ENCODE peak calls at places on chromosomes 2 and 18, in four cellular contexts. One of them, this sample, is unnamed.

GRCh38 chr18:79575891-79576685 is 103.5 kb upstream of the CTDP1 start:
- DNase-seq in progenitor cell of endocrine pancreas: no peak
- DNase-seq in A549: no peak
- DNase-seq in LNCaP clone FGC: peak; percentile 61
- DNase-seq in this sample: no peak

GRCh38 chr2:108417254-108417653 is 31.8 kb upstream of the GCC2 start:
- DNase-seq in LNCaP clone FGC: no peak
- DNase-seq in A549: peak; percentile 54
- DNase-seq in progenitor cell of endocrine pancreas: no peak
- DNase-seq in this sample: no peak

GRCh38 chr18:62434798-62435197 is 88.0 kb upstream of the ZCCHC2 start:
- DNase-seq in A549: no peak
- DNase-seq in LNCaP clone FGC: no peak
- DNase-seq in progenitor cell of endocrine pancreas: no peak
- DNase-seq in this sample: no peak

GRCh38 chr2:233919938-233920337 is 2.8 kb downstream of the TRPM8 start:
- DNase-seq in LNCaP clone FGC: no peak
- DNase-seq in A549: no peak
- DNase-seq in progenitor cell of endocrine pancreas: no peak
- DNase-seq in this sample: no peak

GRCh38 chr2:64655873-64656272 is 2.2 kb upstream of the SERTAD2 start:
- DNase-seq in A549: no peak
- DNase-seq in progenitor cell of endocrine pancreas: no peak
- DNase-seq in LNCaP clone FGC: no peak
- DNase-seq in this sample: no peak

GRCh38 chr2:10897956-10898355 is 13.8 kb upstream of the KCNF1 start:
- DNase-seq in LNCaP clone FGC: no peak
- DNase-seq in progenitor cell of endocrine pancreas: no peak
- DNase-seq in A549: no peak
- DNase-seq in this sample: no peak

GRCh38 chr18:56009451-56009850 is 421.5 kb upstream of the TCF4 start:
- DNase-seq in progenitor cell of endocrine pancreas: no peak
- DNase-seq in LNCaP clone FGC: no peak
- DNase-seq in A549: no peak
- DNase-seq in this sample: no peak

GRCh38 chr18:10401489-10401888 is 52.9 kb upstream of the APCDD1 start:
- DNase-seq in LNCaP clone FGC: no peak
- DNase-seq in progenitor cell of endocrine pancreas: no peak
- DNase-seq in A549: no peak
- DNase-seq in this sample: no peak

GRCh38 chr18:58687871-58688308 is 16.6 kb downstream of the MALT1 start:
- DNase-seq in progenitor cell of endocrine pancreas: no peak
- DNase-seq in A549: no peak
- DNase-seq in LNCaP clone FGC: peak; percentile 39
- DNase-seq in this sample: no peak

GRCh38 chr2:3461781-3462492 is 57.4 kb downstream of the ADI1 start:
- DNase-seq in A549: peak; percentile 56
- DNase-seq in LNCaP clone FGC: no peak
- DNase-seq in progenitor cell of endocrine pancreas: no peak
- DNase-seq in this sample: peak; percentile 73

GRCh38 chr2:107591541-107591940 is 235.2 kb upstream of the RGPD4 start:
- DNase-seq in progenitor cell of endocrine pancreas: no peak
- DNase-seq in LNCaP clone FGC: no peak
- DNase-seq in A549: no peak
- DNase-seq in this sample: no peak

GRCh38 chr2:180203972-180204371 is 196.9 kb upstream of the CWC22 start:
- DNase-seq in progenitor cell of endocrine pancreas: no peak
- DNase-seq in LNCaP clone FGC: no peak
- DNase-seq in A549: no peak
- DNase-seq in this sample: no peak

GRCh38 chr2:127525692-127526141 is 572 bp downstream of the IWS1 start:
- DNase-seq in progenitor cell of endocrine pancreas: no peak
- DNase-seq in A549: peak; percentile 26
- DNase-seq in LNCaP clone FGC: no peak
- DNase-seq in this sample: no peak

GRCh38 chr2:69305712-69306611 is 81.1 kb downstream of the GFPT1 start:
- DNase-seq in progenitor cell of endocrine pancreas: no peak
- DNase-seq in A549: peak; percentile 20
- DNase-seq in LNCaP clone FGC: no peak
- DNase-seq in this sample: no peak

GRCh38 chr18:44423826-44424225 is 256.9 kb upstream of the SETBP1 start:
- DNase-seq in LNCaP clone FGC: no peak
- DNase-seq in A549: no peak
- DNase-seq in progenitor cell of endocrine pancreas: no peak
- DNase-seq in this sample: no peak

GRCh38 chr2:1480671-1481076 is 67.4 kb downstream of the TPO start:
- DNase-seq in progenitor cell of endocrine pancreas: no peak
- DNase-seq in LNCaP clone FGC: no peak
- DNase-seq in A549: no peak
- DNase-seq in this sample: no peak

GRCh38 chr18:72544092-72544886 is at the start of gene CBLN2:
- DNase-seq in progenitor cell of endocrine pancreas: peak; percentile 71
- DNase-seq in LNCaP clone FGC: peak; percentile 71
- DNase-seq in A549: peak; percentile 58
- DNase-seq in this sample: peak; percentile 97

GRCh38 chr18:72543362-72544055 is 633 bp downstream of the CBLN2 start:
- DNase-seq in progenitor cell of endocrine pancreas: no peak
- DNase-seq in LNCaP clone FGC: no peak
- DNase-seq in A549: no peak
- DNase-seq in this sample: no peak

GRCh38 chr18:72542993-72543361 is 1.2 kb downstream of the CBLN2 start:
- DNase-seq in LNCaP clone FGC: no peak
- DNase-seq in A549: no peak
- DNase-seq in progenitor cell of endocrine pancreas: no peak
- DNase-seq in this sample: no peak

GRCh38 chr18:72539861-72540260 is 4.3 kb downstream of the CBLN2 start:
- DNase-seq in A549: no peak
- DNase-seq in progenitor cell of endocrine pancreas: no peak
- DNase-seq in LNCaP clone FGC: no peak
- DNase-seq in this sample: no peak

DNA sequence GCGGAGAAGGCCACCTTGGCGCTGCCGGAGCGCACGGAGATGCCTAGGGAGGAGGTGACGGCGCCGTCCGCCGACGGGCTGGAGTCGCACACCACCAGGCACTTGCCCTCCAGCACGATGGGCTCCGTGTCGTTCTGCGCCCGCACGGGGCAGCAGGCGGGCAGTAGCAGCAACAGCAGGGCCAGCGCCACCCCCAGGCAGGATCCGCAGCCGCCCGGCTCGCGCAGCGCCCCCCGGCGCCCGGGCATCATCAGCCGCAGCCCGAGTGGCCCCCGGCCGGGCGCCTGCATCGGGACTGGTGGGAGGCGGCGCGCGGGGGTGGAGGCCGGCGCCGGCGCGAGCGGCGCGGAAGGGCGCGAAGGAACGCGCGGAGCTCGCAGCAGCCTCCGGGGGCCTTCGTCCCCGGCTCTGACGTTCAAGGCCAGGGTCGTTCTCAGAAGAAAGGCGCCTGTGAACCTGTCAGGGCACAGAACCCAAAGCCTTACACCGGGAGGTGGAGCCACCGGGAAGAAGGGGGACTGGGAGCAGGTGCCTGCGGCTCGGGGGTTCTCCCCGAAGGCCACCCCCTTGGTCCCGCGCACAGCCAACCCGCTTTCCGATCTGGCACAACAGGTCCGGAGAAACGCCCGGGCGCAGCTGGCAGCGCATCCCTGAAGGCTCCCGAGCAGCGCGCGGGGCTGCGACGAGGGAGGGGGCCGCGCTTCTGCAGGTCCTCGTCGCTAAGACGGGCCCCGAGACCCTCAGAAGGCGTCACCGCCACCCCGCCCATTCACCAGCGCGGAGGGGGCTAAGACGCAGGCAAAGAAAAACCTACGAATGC is 2.1 kb downstream of the CBLN2 start:
- DNase-seq in progenitor cell of endocrine pancreas: peak; percentile 21
- DNase-seq in LNCaP clone FGC: no peak
- DNase-seq in A549: no peak
- DNase-seq in this sample: no peak
- TF ChIP-seq CTCF in progenitor cell of endocrine pancreas: peak; percentile 56
- TF ChIP-seq CTCF in LNCaP clone FGC: no peak
- TF ChIP-seq CTCF in A549: no peak
- TF ChIP-seq CTCF in this sample: no peak

GRCh38 chr2:20561703-20562454 is 89.0 kb downstream of the HS1BP3 start:
- DNase-seq in progenitor cell of endocrine pancreas: no peak
- DNase-seq in LNCaP clone FGC: no peak
- DNase-seq in A549: no peak
- DNase-seq in this sample: no peak

GRCh38 chr2:20563251-20563650 is 87.6 kb downstream of the HS1BP3 start:
- DNase-seq in LNCaP clone FGC: no peak
- DNase-seq in progenitor cell of endocrine pancreas: no peak
- DNase-seq in A549: no peak
- DNase-seq in this sample: no peak

GRCh38 chr2:20563833-20564232 is 87.1 kb downstream of the HS1BP3 start:
- DNase-seq in LNCaP clone FGC: no peak
- DNase-seq in A549: no peak
- DNase-seq in progenitor cell of endocrine pancreas: no peak
- DNase-seq in this sample: no peak

GRCh38 chr2:20560891-20561702 is 89.8 kb downstream of the HS1BP3 start:
- DNase-seq in A549: no peak
- DNase-seq in LNCaP clone FGC: no peak
- DNase-seq in progenitor cell of endocrine pancreas: no peak
- DNase-seq in this sample: no peak

DNA sequence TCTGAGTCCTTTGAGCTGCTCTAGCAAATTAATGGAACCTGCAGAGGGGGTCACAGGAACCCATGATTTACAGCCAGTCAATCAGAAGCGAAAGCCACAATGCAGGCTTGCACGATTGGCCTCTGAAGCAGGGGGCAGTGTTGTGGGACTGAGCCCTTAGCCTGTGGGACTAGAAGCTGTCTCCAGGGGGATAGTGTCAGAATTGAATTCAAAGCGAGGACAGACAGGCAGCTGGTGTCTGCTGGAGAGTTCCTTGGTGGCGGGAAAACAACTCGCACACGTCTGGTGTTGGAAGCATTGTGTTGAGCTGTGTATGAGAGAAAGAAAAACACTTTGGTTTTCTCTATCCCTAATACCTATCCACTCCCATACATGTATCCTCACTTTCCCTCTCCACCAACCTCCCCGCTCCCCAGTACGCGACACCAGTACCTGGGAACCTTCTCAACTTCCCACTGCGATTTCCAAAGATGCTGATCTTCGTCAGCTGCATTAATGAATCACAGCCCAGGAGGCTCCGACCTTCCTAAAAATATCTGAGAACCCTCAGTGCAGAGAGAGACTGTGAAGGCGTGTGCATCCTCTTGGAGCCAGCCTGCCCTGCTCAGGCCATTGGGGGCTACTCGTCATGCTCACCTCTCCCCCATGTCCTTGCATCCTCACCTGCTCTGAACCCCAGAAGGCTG is 88.2 kb downstream of the HS1BP3 start:
- DNase-seq in A549: peak; percentile 33
- DNase-seq in LNCaP clone FGC: no peak
- DNase-seq in progenitor cell of endocrine pancreas: no peak
- DNase-seq in this sample: no peak
- TF ChIP-seq CTCF in A549: no peak
- TF ChIP-seq CTCF in LNCaP clone FGC: no peak
- TF ChIP-seq CTCF in progenitor cell of endocrine pancreas: peak; percentile 29
- TF ChIP-seq CTCF in this sample: no peak

GRCh38 chr2:195664528-195664927 is 7.5 kb downstream of the SLC39A10 start:
- DNase-seq in LNCaP clone FGC: no peak
- DNase-seq in A549: no peak
- DNase-seq in progenitor cell of endocrine pancreas: no peak
- DNase-seq in this sample: no peak
- TF ChIP-seq CTCF in LNCaP clone FGC: no peak
- TF ChIP-seq CTCF in A549: peak; percentile 40
- TF ChIP-seq CTCF in progenitor cell of endocrine pancreas: peak; percentile 20
- TF ChIP-seq CTCF in this sample: peak; percentile 19

DNA sequence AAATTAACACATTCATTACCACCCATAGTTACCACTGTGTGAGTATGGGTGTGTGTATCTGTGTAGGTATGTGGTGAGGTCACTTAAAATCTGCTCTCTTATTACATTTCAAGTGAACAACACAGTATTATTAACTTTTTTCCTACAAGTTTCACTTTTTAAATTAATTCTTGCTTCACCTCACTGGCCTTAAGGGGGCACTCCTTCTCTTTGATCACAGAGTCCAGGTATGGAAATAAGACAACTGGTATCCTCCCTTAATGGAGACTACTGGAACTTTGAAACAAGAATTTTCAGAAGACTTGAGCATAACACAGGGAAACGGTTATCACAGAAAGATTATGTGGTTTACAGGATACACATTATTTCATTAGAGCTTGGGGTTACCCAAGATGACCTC is 255.8 kb downstream of the ASXL3 start:
- DNase-seq in LNCaP clone FGC: no peak
- DNase-seq in A549: no peak
- DNase-seq in progenitor cell of endocrine pancreas: no peak
- DNase-seq in this sample: no peak
- TF ChIP-seq CTCF in LNCaP clone FGC: peak; percentile 17
- TF ChIP-seq CTCF in A549: no peak
- TF ChIP-seq CTCF in progenitor cell of endocrine pancreas: no peak
- TF ChIP-seq CTCF in this sample: peak; percentile 8

GRCh38 chr2:96961551-96961950 is 24.8 kb downstream of the FAM178B start:
- DNase-seq in LNCaP clone FGC: no peak
- DNase-seq in progenitor cell of endocrine pancreas: no peak
- DNase-seq in A549: no peak
- DNase-seq in this sample: no peak

GRCh38 chr2:96959406-96960110 is 26.8 kb downstream of the FAM178B start:
- DNase-seq in LNCaP clone FGC: no peak
- DNase-seq in progenitor cell of endocrine pancreas: no peak
- DNase-seq in A549: no peak
- DNase-seq in this sample: no peak

GRCh38 chr2:96962567-96963203 is 23.7 kb downstream of the FAM178B start:
- DNase-seq in progenitor cell of endocrine pancreas: no peak
- DNase-seq in A549: no peak
- DNase-seq in LNCaP clone FGC: no peak
- DNase-seq in this sample: no peak

GRCh38 chr2:96960956-96961350 is 25.4 kb downstream of the FAM178B start:
- DNase-seq in LNCaP clone FGC: no peak
- DNase-seq in progenitor cell of endocrine pancreas: no peak
- DNase-seq in A549: no peak
- DNase-seq in this sample: no peak

GRCh38 chr2:96960271-96960955 is 26.0 kb downstream of the FAM178B start:
- DNase-seq in LNCaP clone FGC: peak; percentile 31
- DNase-seq in A549: peak; percentile 82
- DNase-seq in progenitor cell of endocrine pancreas: peak; percentile 91
- DNase-seq in this sample: peak; percentile 96
- TF ChIP-seq CTCF in LNCaP clone FGC: peak; percentile 80
- TF ChIP-seq CTCF in A549: peak; percentile 81
- TF ChIP-seq CTCF in progenitor cell of endocrine pancreas: peak; percentile 94
- TF ChIP-seq CTCF in this sample: peak; percentile 95

DNA sequence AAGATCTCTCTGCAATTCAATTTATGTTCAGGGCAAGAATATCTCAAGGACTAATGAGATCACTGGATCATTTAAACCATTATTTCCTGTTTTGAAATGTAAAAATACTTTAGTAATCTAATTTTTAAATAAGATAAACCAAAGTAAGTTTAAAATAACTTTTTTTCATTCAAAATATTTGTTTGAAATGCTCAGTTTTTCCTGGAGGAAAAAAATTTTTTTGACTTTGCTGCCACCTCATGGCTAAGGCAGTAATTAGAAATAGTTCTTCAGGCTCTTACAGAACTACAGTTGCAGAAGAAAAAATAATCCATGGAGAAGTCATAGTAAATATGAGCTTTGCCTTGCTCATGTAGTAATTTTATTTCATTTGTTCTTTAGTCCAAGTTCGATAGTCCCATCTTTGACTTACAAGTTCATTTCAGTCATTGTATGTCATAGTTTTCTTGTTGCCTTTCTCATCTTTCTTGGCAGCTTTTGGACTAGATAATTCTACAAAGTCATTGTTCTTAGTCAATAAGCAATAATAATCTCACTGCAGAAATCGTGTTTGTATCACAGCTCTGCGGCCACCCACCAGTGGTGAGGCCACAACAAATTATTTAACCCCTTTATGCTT is 127.4 kb downstream of the DPP4 start:
- DNase-seq in A549: peak; percentile 12
- DNase-seq in LNCaP clone FGC: no peak
- DNase-seq in progenitor cell of endocrine pancreas: no peak
- DNase-seq in this sample: no peak
- TF ChIP-seq CTCF in A549: peak; percentile 70
- TF ChIP-seq CTCF in LNCaP clone FGC: peak; percentile 40
- TF ChIP-seq CTCF in progenitor cell of endocrine pancreas: peak; percentile 74
- TF ChIP-seq CTCF in this sample: peak; percentile 69

This sample was measured in D721Med.